ENCODE peak calls at places on chromosomes 7 and 10, in seven cellular contexts. One of them, this sample, is unnamed.

GRCh38 chr10:132144086-132144485 is 42.7 kb upstream of the DPYSL4 start:
- DNase-seq in AG04450: no peak
- DNase-seq in thoracic aorta: no peak
- DNase-seq in testis: no peak
- DNase-seq in colonic mucosa: no peak
- DNase-seq in adrenal gland: no peak
- DNase-seq in aorta: peak
- DNase-seq in this sample: no peak

GRCh38 chr7:95847061-95847460 is 74.7 kb downstream of the DYNC1I1 start:
- DNase-seq in AG04450: no peak
- DNase-seq in adrenal gland: no peak
- DNase-seq in colonic mucosa: no peak
- DNase-seq in aorta: no peak
- DNase-seq in thoracic aorta: no peak
- DNase-seq in testis: no peak
- DNase-seq in this sample: no peak

GRCh38 chr10:68163735-68164134 is 54.4 kb downstream of the MYPN start:
- DNase-seq in thoracic aorta: no peak
- DNase-seq in AG04450: no peak
- DNase-seq in aorta: no peak
- DNase-seq in colonic mucosa: peak
- DNase-seq in testis: no peak
- DNase-seq in adrenal gland: no peak
- DNase-seq in this sample: no peak

GRCh38 chr10:35797187-35797586 is 155.1 kb upstream of the FZD8 start:
- DNase-seq in thoracic aorta: no peak
- DNase-seq in colonic mucosa: no peak
- DNase-seq in aorta: no peak
- DNase-seq in adrenal gland: no peak
- DNase-seq in testis: no peak
- DNase-seq in AG04450: no peak
- DNase-seq in this sample: no peak

GRCh38 chr10:11162828-11163599 is 145.3 kb downstream of the CELF2 start:
- DNase-seq in thoracic aorta: no peak
- DNase-seq in colonic mucosa: peak
- DNase-seq in AG04450: no peak
- DNase-seq in aorta: peak
- DNase-seq in adrenal gland: peak
- DNase-seq in testis: peak
- DNase-seq in this sample: no peak

GRCh38 chr7:45972629-45973312 is 51.7 kb upstream of the IGFBP3 start:
- DNase-seq in adrenal gland: no peak
- DNase-seq in colonic mucosa: peak
- DNase-seq in testis: no peak
- DNase-seq in aorta: no peak
- DNase-seq in AG04450: no peak
- DNase-seq in thoracic aorta: no peak
- DNase-seq in this sample: no peak

GRCh38 chr10:11715815-11716494 is 26.2 kb upstream of the ECHDC3 start:
- DNase-seq in adrenal gland: no peak
- DNase-seq in testis: peak
- DNase-seq in colonic mucosa: peak
- DNase-seq in AG04450: no peak
- DNase-seq in thoracic aorta: no peak
- DNase-seq in aorta: peak
- DNase-seq in this sample: peak

GRCh38 chr7:124856299-124856888 is 73.2 kb downstream of the POT1 start:
- DNase-seq in aorta: no peak
- DNase-seq in colonic mucosa: no peak
- DNase-seq in thoracic aorta: no peak
- DNase-seq in testis: no peak
- DNase-seq in adrenal gland: no peak
- DNase-seq in AG04450: peak
- DNase-seq in this sample: peak

GRCh38 chr10:112080284-112080683 is 103.3 kb downstream of the GPAM start:
- DNase-seq in testis: no peak
- DNase-seq in colonic mucosa: no peak
- DNase-seq in adrenal gland: no peak
- DNase-seq in aorta: no peak
- DNase-seq in thoracic aorta: no peak
- DNase-seq in AG04450: no peak
- DNase-seq in this sample: no peak

GRCh38 chr10:77564781-77565589 is 72.6 kb downstream of the KCNMA1 start:
- DNase-seq in adrenal gland: no peak
- DNase-seq in colonic mucosa: no peak
- DNase-seq in AG04450: no peak
- DNase-seq in aorta: peak
- DNase-seq in testis: no peak
- DNase-seq in thoracic aorta: no peak
- DNase-seq in this sample: peak

GRCh38 chr7:65307651-65308299 is 65.9 kb upstream of the ZNF92 start:
- DNase-seq in thoracic aorta: no peak
- DNase-seq in AG04450: peak
- DNase-seq in colonic mucosa: peak
- DNase-seq in adrenal gland: peak
- DNase-seq in testis: peak
- DNase-seq in aorta: peak
- DNase-seq in this sample: peak

GRCh38 chr10:4255751-4256150 is 470.7 kb upstream of the KLF6 start:
- DNase-seq in adrenal gland: no peak
- DNase-seq in aorta: no peak
- DNase-seq in testis: no peak
- DNase-seq in thoracic aorta: no peak
- DNase-seq in AG04450: no peak
- DNase-seq in colonic mucosa: no peak
- DNase-seq in this sample: no peak

GRCh38 chr7:88329532-88330463 is 23.1 kb upstream of the STEAP4 start:
- DNase-seq in testis: no peak
- DNase-seq in adrenal gland: no peak
- DNase-seq in colonic mucosa: no peak
- DNase-seq in aorta: no peak
- DNase-seq in AG04450: no peak
- DNase-seq in thoracic aorta: no peak
- DNase-seq in this sample: no peak

GRCh38 chr10:93081296-93081695 is 7.6 kb downstream of the CYP26A1 start:
- DNase-seq in testis: no peak
- DNase-seq in colonic mucosa: peak
- DNase-seq in aorta: no peak
- DNase-seq in AG04450: no peak
- DNase-seq in adrenal gland: no peak
- DNase-seq in thoracic aorta: no peak
- DNase-seq in this sample: no peak

GRCh38 chr7:56097700-56098099 is 4.9 kb upstream of the PHKG1 start:
- DNase-seq in colonic mucosa: no peak
- DNase-seq in thoracic aorta: no peak
- DNase-seq in testis: no peak
- DNase-seq in aorta: no peak
- DNase-seq in adrenal gland: peak
- DNase-seq in AG04450: peak
- DNase-seq in this sample: no peak

GRCh38 chr10:122054046-122055025 is 65.4 kb downstream of the TACC2 start:
- DNase-seq in aorta: peak
- DNase-seq in AG04450: no peak
- DNase-seq in testis: peak
- DNase-seq in thoracic aorta: no peak
- DNase-seq in colonic mucosa: peak
- DNase-seq in adrenal gland: peak
- DNase-seq in this sample: peak

GRCh38 chr10:86759073-86759672 is 2.8 kb downstream of the BMPR1A start:
- DNase-seq in aorta: no peak
- DNase-seq in colonic mucosa: no peak
- DNase-seq in thoracic aorta: no peak
- DNase-seq in AG04450: no peak
- DNase-seq in adrenal gland: no peak
- DNase-seq in testis: no peak
- DNase-seq in this sample: peak

GRCh38 chr10:119483839-119484238 is 58.7 kb downstream of the RGS10 start:
- DNase-seq in adrenal gland: no peak
- DNase-seq in AG04450: no peak
- DNase-seq in thoracic aorta: no peak
- DNase-seq in colonic mucosa: no peak
- DNase-seq in testis: no peak
- DNase-seq in aorta: no peak
- DNase-seq in this sample: no peak

GRCh38 chr7:158543401-158543680 is 44.3 kb downstream of the PTPRN2 start:
- DNase-seq in aorta: no peak
- DNase-seq in colonic mucosa: no peak
- DNase-seq in testis: no peak
- DNase-seq in adrenal gland: no peak
- DNase-seq in AG04450: no peak
- DNase-seq in thoracic aorta: no peak
- DNase-seq in this sample: no peak

GRCh38 chr7:103996017-103996551 is 6.6 kb upstream of the RELN start:
- DNase-seq in aorta: no peak
- DNase-seq in thoracic aorta: no peak
- DNase-seq in testis: no peak
- DNase-seq in AG04450: no peak
- DNase-seq in adrenal gland: no peak
- DNase-seq in colonic mucosa: no peak
- DNase-seq in this sample: no peak

GRCh38 chr10:122861724-122862161 is 16.1 kb upstream of the CUZD1 start:
- DNase-seq in colonic mucosa: no peak
- DNase-seq in aorta: no peak
- DNase-seq in thoracic aorta: no peak
- DNase-seq in adrenal gland: no peak
- DNase-seq in AG04450: no peak
- DNase-seq in testis: no peak
- DNase-seq in this sample: peak

GRCh38 chr7:128827248-128827958 is 2.8 kb upstream of the FLNC start:
- DNase-seq in thoracic aorta: no peak
- DNase-seq in testis: no peak
- DNase-seq in AG04450: no peak
- DNase-seq in adrenal gland: peak
- DNase-seq in aorta: peak
- DNase-seq in colonic mucosa: no peak
- DNase-seq in this sample: peak

GRCh38 chr10:86319626-86320025 is 47.0 kb downstream of the GRID1 start:
- DNase-seq in aorta: no peak
- DNase-seq in AG04450: no peak
- DNase-seq in testis: no peak
- DNase-seq in colonic mucosa: no peak
- DNase-seq in thoracic aorta: no peak
- DNase-seq in adrenal gland: no peak
- DNase-seq in this sample: no peak

GRCh38 chr7:142563470-142563869 is 185.8 kb upstream of the PRSS1 start:
- DNase-seq in aorta: no peak
- DNase-seq in AG04450: no peak
- DNase-seq in colonic mucosa: no peak
- DNase-seq in thoracic aorta: no peak
- DNase-seq in adrenal gland: no peak
- DNase-seq in testis: no peak
- DNase-seq in this sample: no peak

GRCh38 chr7:30647589-30647988 is 34.7 kb downstream of the CRHR2 start:
- DNase-seq in adrenal gland: no peak
- DNase-seq in AG04450: no peak
- DNase-seq in colonic mucosa: peak
- DNase-seq in aorta: no peak
- DNase-seq in testis: no peak
- DNase-seq in thoracic aorta: no peak
- DNase-seq in this sample: no peak

GRCh38 chr7:121182281-121182680 is 146.5 kb upstream of the WNT16 start:
- DNase-seq in colonic mucosa: no peak
- DNase-seq in thoracic aorta: no peak
- DNase-seq in testis: no peak
- DNase-seq in AG04450: no peak
- DNase-seq in adrenal gland: no peak
- DNase-seq in aorta: no peak
- DNase-seq in this sample: no peak
- H3K27ac ChIP-seq in colonic mucosa: no peak
- H3K27ac ChIP-seq in thoracic aorta: no peak
- H3K27ac ChIP-seq in testis: no peak
- H3K27ac ChIP-seq in AG04450: no peak
- H3K27ac ChIP-seq in adrenal gland: no peak
- H3K27ac ChIP-seq in aorta: no peak
- H3K27ac ChIP-seq in this sample: no peak

DNA sequence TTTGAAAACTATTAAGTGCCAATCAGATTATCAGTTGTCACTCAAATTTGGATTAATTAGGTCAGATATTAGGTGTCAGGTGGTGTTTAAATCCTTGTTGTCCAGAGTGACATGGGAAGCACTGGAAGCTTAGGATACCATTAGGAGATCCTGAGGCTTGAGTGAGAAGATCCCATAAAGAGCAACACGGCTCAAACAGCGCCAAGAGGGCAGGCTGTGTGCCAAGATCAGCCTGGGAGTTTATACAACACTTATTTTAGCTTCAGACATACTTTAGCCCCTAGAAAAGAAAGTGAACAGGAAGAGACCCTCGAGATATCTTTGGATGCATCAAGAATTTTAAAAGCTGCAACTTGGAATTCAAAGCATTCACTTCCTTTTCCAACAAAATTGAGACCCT is 14.2 kb upstream of the ACTA2 start:
- DNase-seq in AG04450: no peak
- DNase-seq in colonic mucosa: no peak
- DNase-seq in thoracic aorta: no peak
- DNase-seq in testis: peak
- DNase-seq in adrenal gland: no peak
- DNase-seq in aorta: peak
- DNase-seq in this sample: no peak
- H3K27ac ChIP-seq in AG04450: no peak
- H3K27ac ChIP-seq in colonic mucosa: no peak
- H3K27ac ChIP-seq in thoracic aorta: peak
- H3K27ac ChIP-seq in testis: no peak
- H3K27ac ChIP-seq in adrenal gland: no peak
- H3K27ac ChIP-seq in aorta: peak
- H3K27ac ChIP-seq in this sample: peak

DNA sequence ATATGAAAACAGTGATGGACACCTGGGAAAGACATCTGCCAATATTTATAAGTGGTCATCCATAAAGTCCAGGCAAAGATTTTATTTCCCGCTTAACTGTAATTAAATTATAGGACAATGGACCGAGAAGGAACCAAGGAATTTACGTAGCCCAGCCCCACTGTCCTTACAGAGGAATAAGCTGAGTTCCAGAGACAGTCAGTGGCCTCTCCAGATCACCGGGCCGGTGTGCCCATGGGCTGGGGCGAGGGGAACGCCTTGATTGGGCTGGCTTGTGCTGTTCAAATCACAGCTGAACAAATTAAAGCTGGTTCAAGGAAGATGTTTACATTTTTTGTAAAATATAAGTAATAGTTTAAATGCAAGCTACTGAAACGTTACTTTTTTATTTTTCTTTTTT is 40.7 kb downstream of the PFKP start:
- DNase-seq in AG04450: no peak
- DNase-seq in testis: no peak
- DNase-seq in thoracic aorta: no peak
- DNase-seq in adrenal gland: no peak
- DNase-seq in colonic mucosa: no peak
- DNase-seq in aorta: peak
- DNase-seq in this sample: no peak
- H3K27ac ChIP-seq in AG04450: peak
- H3K27ac ChIP-seq in testis: no peak
- H3K27ac ChIP-seq in thoracic aorta: peak
- H3K27ac ChIP-seq in adrenal gland: peak
- H3K27ac ChIP-seq in colonic mucosa: no peak
- H3K27ac ChIP-seq in aorta: peak
- H3K27ac ChIP-seq in this sample: peak

DNA sequence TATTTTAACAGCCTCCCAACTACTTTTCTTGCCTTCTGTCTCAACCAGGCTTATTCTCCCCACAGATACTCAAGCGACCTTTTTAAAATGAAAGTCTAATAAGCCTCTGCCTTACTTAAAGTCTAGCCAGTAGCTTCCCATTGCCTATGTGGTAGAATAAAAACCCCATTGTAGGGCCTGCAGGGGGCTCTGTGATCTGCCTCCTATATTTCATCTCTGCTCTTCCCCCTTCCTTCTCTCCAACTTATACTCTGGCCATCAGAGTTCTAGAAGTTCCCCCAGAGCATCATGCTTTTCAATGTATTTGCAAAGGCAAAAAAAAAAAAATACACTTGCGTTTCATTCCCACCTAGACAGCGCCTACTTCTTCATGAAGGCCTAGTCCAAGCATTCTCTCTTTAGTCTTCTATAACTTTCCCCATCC is 167.7 kb upstream of the ADO start:
- DNase-seq in adrenal gland: no peak
- DNase-seq in aorta: no peak
- DNase-seq in thoracic aorta: no peak
- DNase-seq in colonic mucosa: no peak
- DNase-seq in testis: no peak
- DNase-seq in AG04450: no peak
- DNase-seq in this sample: no peak
- H3K27ac ChIP-seq in adrenal gland: no peak
- H3K27ac ChIP-seq in aorta: no peak
- H3K27ac ChIP-seq in thoracic aorta: peak
- H3K27ac ChIP-seq in colonic mucosa: peak
- H3K27ac ChIP-seq in testis: no peak
- H3K27ac ChIP-seq in AG04450: peak
- H3K27ac ChIP-seq in this sample: no peak

This sample was measured in cardiac muscle cell.